ENCODE peak calls at places on chromosomes 6 and 20, in six cellular contexts. K is IMR-90, F is mesenchymal stem cell, O is mesendoderm, S is neuronal stem cell, I is H1. C is an unnamed sample.

GRCh38 chr6:164148789-164149188 is 734.3 kb downstream of the QKI start:
- DNase-seq in K (no peak), F (no peak), O (no peak), S (no peak), I (no peak), C (no peak)

GRCh38 chr20:42949865-42950264 is 239.8 kb downstream of the PTPRT start:
- DNase-seq in K (no peak), F (no peak), O (no peak), S (no peak), I (no peak), C (no peak)

GRCh38 chr6:13359287-13359686 is 30.9 kb upstream of the TBC1D7 start:
- DNase-seq in K (no peak), F (no peak), O (no peak), S (no peak), I (no peak), C (no peak)

GRCh38 chr20:2086980-2087377 is 14.6 kb upstream of the STK35 start:
- DNase-seq in K (no peak), F (no peak), O (no peak), S (no peak), I (no peak), C (no peak)

GRCh38 chr6:88295663-88296062 is 129.5 kb upstream of the CNR1 start:
- DNase-seq in K (no peak), F (no peak), O (no peak), S (no peak), I (no peak), C (no peak)

GRCh38 chr20:6041808-6042265 is 12.0 kb downstream of the LRRN4 start:
- DNase-seq in K (no peak), F (no peak), O (no peak), S (no peak), I (no peak), C (no peak)

GRCh38 chr20:58743076-58743566 is 50.5 kb downstream of the NPEPL1 start:
- DNase-seq in K (no peak), F (no peak), O (no peak), S (no peak), I (no peak), C (no peak)

GRCh38 chr6:152471459-152472070 is 165.6 kb downstream of the SYNE1 start:
- DNase-seq in K (peak; percentile 49), F (no peak), O (no peak), S (no peak), I (no peak), C (no peak)

GRCh38 chr20:4546786-4547185 is 174.9 kb upstream of the PRND start:
- DNase-seq in K (peak; percentile 91), F (peak; percentile 78), O (no peak), S (no peak), I (no peak), C (no peak)

GRCh38 chr20:53751394-53752368 is 158.0 kb upstream of the ZNF217 start:
- DNase-seq in K (no peak), F (peak; percentile 30), O (no peak), S (no peak), I (no peak), C (peak; percentile 74)

GRCh38 chr6:154840363-154840762 is 107.1 kb downstream of the SCAF8 start:
- DNase-seq in K (no peak), F (no peak), O (no peak), S (no peak), I (no peak), C (no peak)

GRCh38 chr20:8309638-8310037 is 177.6 kb downstream of the PLCB1 start:
- DNase-seq in K (peak; percentile 15), F (no peak), O (peak; percentile 89), S (peak; percentile 72), I (no peak), C (peak; percentile 12)

GRCh38 chr6:106702451-106703110 is 73.2 kb downstream of the QRSL1 start:
- DNase-seq in K (no peak), F (no peak), O (no peak), S (no peak), I (no peak), C (no peak)

GRCh38 chr20:60013296-60014142 is 55.3 kb downstream of the CDH26 start:
- DNase-seq in K (no peak), F (no peak), O (no peak), S (no peak), I (no peak), C (no peak)

GRCh38 chr20:13995841-13996240 is 525 bp downstream of the MACROD2 start:
- DNase-seq in K (no peak), F (no peak), O (peak; percentile 22), S (no peak), I (no peak), C (peak; percentile 31)

GRCh38 chr6:156773935-156774871 is 3.0 kb upstream of the ARID1B start:
- DNase-seq in K (no peak), F (no peak), O (no peak), S (no peak), I (no peak), C (no peak)

GRCh38 chr6:115969207-115969929 is 91.3 kb downstream of the FRK start:
- DNase-seq in K (no peak), F (peak; percentile 4), O (peak; percentile 73), S (peak; percentile 29), I (peak; percentile 5), C (no peak)

GRCh38 chr6:161462148-161462547 is 188.3 kb upstream of the AGPAT4 start:
- DNase-seq in K (no peak), F (no peak), O (no peak), S (no peak), I (no peak), C (no peak)

GRCh38 chr20:14418441-14418840 is 81.0 kb upstream of the FLRT3 start:
- DNase-seq in K (no peak), F (no peak), O (no peak), S (no peak), I (no peak), C (no peak)

GRCh38 chr6:127403636-127404035 is 55.6 kb downstream of the KIAA0408 start:
- DNase-seq in K (no peak), F (no peak), O (no peak), S (no peak), I (no peak), C (no peak)

DNA sequence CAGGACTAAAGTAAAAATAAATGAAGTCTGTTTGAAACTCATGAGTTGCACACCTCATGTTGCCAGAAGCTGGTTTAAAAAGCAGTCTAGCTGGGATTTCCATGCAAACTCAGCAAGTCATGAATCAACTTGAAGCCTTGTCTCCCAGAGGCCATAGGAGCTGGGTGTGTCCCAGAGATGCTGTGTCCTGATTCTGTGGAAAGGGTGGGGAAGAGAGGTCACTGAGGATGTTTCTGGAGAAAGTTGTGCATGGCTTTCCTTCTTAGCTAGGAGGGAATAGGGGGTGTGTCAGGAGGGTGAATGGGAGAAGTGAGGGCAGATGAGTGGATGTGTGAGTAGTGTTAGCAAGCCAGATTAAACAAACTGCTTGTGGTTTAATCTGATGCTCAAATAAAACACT is 111.3 kb downstream of the ADAT2 start:
- DNase-seq in K (no peak), F (no peak), O (no peak), S (no peak), I (no peak), C (no peak)
- H3K23ac ChIP-seq in K (no peak overlapping the region), F (no peak overlapping the region), O (no peak overlapping the region), S (no peak overlapping the region), I (no peak overlapping the region), C (no peak overlapping the region)

GRCh38 chr6:134457941-134458340 is 140.0 kb upstream of the SGK1 start:
- DNase-seq in K (no peak), F (no peak), O (peak; percentile 58), S (no peak), I (no peak), C (no peak)

GRCh38 chr6:134455319-134455718 is 137.4 kb upstream of the SGK1 start:
- DNase-seq in K (no peak), F (no peak), O (no peak), S (no peak), I (no peak), C (no peak)

GRCh38 chr6:134453792-134454510 is 136.0 kb upstream of the SGK1 start:
- DNase-seq in K (no peak), F (no peak), O (peak; percentile 70), S (no peak), I (no peak), C (peak; percentile 29)

GRCh38 chr6:134454794-134455193 is 136.9 kb upstream of the SGK1 start:
- DNase-seq in K (peak; percentile 49), F (no peak), O (no peak), S (no peak), I (no peak), C (no peak)

GRCh38 chr6:134456284-134456683 is 138.4 kb upstream of the SGK1 start:
- DNase-seq in K (no peak), F (no peak), O (peak; percentile 88), S (no peak), I (no peak), C (no peak)
- H3K4me3 ChIP-seq in K (no peak overlapping the region), F (no peak overlapping the region), O (no peak overlapping the region), S (no peak overlapping the region), I (no peak overlapping the region), C (no peak overlapping the region)

DNA sequence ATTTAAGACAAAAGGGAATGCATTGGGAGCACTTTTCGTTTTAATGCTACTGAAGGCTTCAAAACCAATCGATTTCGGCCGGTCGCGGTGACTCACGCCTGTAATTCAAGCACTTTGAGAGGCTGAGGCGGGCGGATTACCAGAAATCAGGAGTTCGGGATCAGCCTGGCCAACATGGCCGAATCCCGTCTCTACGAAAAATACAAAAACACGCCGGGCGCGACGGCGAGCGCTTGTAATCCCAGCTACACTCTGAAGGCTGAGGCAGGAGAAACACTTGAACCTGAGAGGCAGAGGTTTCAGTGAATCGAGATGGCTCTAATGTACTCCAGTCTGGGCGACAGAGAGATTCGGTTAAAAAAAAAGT is 58.4 kb downstream of the TRIM38 start:
- DNase-seq in K (peak; percentile 74), F (peak; percentile 86), O (no peak), S (peak; percentile 63), I (no peak), C (peak; percentile 78)
- H3K23ac ChIP-seq in K (peak overlapping the region; percentile 39), F (peak overlapping the region; percentile 98), O (peak overlapping the region; percentile 48), S (peak overlapping the region; percentile 87), I (no peak overlapping the region), C (no peak overlapping the region)

DNA sequence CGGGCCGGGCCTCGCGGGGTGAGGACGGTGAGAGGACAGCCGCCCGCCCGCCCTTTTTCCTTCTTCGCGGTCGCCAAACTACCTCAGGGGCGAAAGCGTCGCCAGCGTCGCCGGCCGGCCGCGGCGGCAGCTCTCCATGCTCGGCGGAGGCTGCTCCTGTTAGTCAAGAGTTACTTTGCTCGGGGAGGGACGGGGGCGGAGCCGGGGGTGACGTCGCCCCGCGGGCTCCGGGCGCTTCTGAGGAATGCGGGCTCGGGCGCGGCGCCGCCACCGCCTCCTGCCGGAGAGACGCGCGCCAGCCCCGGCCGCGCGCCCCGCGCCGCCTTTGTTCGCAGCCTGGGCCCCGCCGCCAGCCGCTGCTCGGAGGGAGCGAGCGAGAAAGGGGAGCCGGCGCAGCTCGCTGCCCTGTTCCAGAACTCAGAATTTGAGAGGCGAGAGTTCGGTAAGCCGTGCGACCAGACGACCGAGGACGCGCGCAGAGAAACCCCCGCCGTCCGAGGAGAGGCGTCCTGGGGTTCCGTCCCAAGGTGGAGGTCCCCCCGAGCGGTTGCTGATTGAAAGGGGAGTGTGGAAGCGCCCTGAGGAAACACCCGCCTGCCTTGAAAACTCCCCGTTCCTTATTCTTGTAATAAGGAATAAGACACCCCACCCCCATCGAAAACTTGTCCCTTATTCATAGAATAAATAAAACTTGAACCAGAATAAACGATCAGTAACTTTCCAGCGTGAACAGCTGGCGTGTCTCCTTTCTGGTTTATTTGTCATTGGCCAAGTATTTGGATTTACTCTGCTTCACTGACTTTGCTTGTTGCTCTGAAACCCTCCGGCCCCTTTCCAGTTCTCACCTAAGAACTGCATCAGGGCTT is at the start of gene PTPRK:
- DNase-seq in K (peak; percentile 91), F (peak; percentile 94), O (peak; percentile 97), S (peak; percentile 90), I (peak; percentile 77), C (peak; percentile 93)
- H3K4me3 ChIP-seq in K (peak within 1 kb of the TSS; percentile 93), F (peak within 1 kb of the TSS; percentile 95), O (peak within 1 kb of the TSS; percentile 76), S (peak within 1 kb of the TSS; percentile 79), I (peak within 1 kb of the TSS; percentile 94), C (peak within 1 kb of the TSS; percentile 93)

GRCh38 chr6:26020291-26020982 is 57.8 kb downstream of the TRIM38 start:
- DNase-seq in K (peak; percentile 95), F (peak; percentile 93), O (peak; percentile 95), S (peak; percentile 78), I (no peak), C (peak; percentile 82)
- H3K23ac ChIP-seq in K (peak overlapping the region; percentile 39), F (peak overlapping the region; percentile 98), O (peak overlapping the region; percentile 48), S (peak overlapping the region; percentile 87), I (no peak overlapping the region), C (no peak overlapping the region)